ENCODE peak calls at places on chromosomes 3 and 15, in six cellular contexts. I, E, X, O, Z and Y are unnamed samples.
A peak's percentile ranks its signal among the peaks of the same experiment; 100 is the strongest.

GRCh38 chr3:12648384-12648959 is 15.4 kb downstream of the RAF1 start:
- DNase-seq in E (no peak), I (no peak), Z (no peak), O (no peak), X (no peak), Y (no peak)

GRCh38 chr3:120344349-120344748 is 4.8 kb downstream of the LRRC58 start:
- DNase-seq in I (peak; percentile 17), Z (no peak), X (no peak), E (peak; percentile 16), O (no peak), Y (no peak)

GRCh38 chr3:118932822-118933558 is 101.7 kb downstream of the IGSF11 start:
- DNase-seq in Z (no peak), E (no peak), X (no peak), I (no peak), O (no peak), Y (no peak)

GRCh38 chr3:142213298-142213697 is 12.1 kb downstream of the GK5 start:
- DNase-seq in O (no peak), Z (no peak), E (no peak), X (no peak), I (no peak), Y (no peak)

GRCh38 chr15:23596736-23597135 is 31.3 kb downstream of the MKRN3 start:
- DNase-seq in Z (no peak), E (no peak), X (no peak), O (no peak), I (no peak), Y (no peak)

GRCh38 chr15:68345481-68345880 is 67.9 kb downstream of the FEM1B start:
- DNase-seq in X (no peak), I (no peak), E (no peak), Z (no peak), O (no peak), Y (no peak)

GRCh38 chr15:70584838-70585706 is 178.3 kb downstream of the UACA start:
- DNase-seq in O (peak; percentile 83), E (peak; percentile 51), Z (peak; percentile 41), I (peak; percentile 24), X (peak; percentile 63), Y (peak; percentile 67)

GRCh38 chr3:43742935-43743334 is 52.2 kb downstream of the ABHD5 start:
- DNase-seq in O (peak; percentile 5), I (peak; percentile 62), E (peak; percentile 29), Z (no peak), X (no peak), Y (peak; percentile 23)

GRCh38 chr15:63942486-63943365 is 103.6 kb downstream of the DAPK2 start:
- DNase-seq in O (peak; percentile 20), X (no peak), Z (no peak), I (no peak), E (no peak), Y (no peak)

GRCh38 chr3:125381743-125382142 is 6.6 kb upstream of the ZNF148 start:
- DNase-seq in Z (no peak), X (no peak), E (peak; percentile 52), I (peak; percentile 81), O (no peak), Y (no peak)

GRCh38 chr3:60757724-60758123 is 493.5 kb downstream of the FHIT start:
- DNase-seq in E (no peak), Z (no peak), I (no peak), X (no peak), O (no peak), Y (no peak)

GRCh38 chr3:7445331-7445730 is 584.4 kb downstream of the GRM7 start:
- DNase-seq in E (no peak), I (no peak), Z (no peak), O (no peak), X (no peak), Y (no peak)

GRCh38 chr3:11001020-11001657 is 8.6 kb downstream of the SLC6A1 start:
- DNase-seq in E (no peak), Z (no peak), I (no peak), X (peak; percentile 36), O (no peak), Y (no peak)

GRCh38 chr15:75058127-75058905 is 34.9 kb downstream of the PPCDC start:
- DNase-seq in E (no peak), X (no peak), O (no peak), Z (no peak), I (peak; percentile 40), Y (peak; percentile 52)
- H2AK5ac ChIP-seq in E (no peak overlapping the region), X (no peak overlapping the region), O (no peak overlapping the region), Z (no peak overlapping the region), I (no peak overlapping the region), Y (no peak overlapping the region)

DNA sequence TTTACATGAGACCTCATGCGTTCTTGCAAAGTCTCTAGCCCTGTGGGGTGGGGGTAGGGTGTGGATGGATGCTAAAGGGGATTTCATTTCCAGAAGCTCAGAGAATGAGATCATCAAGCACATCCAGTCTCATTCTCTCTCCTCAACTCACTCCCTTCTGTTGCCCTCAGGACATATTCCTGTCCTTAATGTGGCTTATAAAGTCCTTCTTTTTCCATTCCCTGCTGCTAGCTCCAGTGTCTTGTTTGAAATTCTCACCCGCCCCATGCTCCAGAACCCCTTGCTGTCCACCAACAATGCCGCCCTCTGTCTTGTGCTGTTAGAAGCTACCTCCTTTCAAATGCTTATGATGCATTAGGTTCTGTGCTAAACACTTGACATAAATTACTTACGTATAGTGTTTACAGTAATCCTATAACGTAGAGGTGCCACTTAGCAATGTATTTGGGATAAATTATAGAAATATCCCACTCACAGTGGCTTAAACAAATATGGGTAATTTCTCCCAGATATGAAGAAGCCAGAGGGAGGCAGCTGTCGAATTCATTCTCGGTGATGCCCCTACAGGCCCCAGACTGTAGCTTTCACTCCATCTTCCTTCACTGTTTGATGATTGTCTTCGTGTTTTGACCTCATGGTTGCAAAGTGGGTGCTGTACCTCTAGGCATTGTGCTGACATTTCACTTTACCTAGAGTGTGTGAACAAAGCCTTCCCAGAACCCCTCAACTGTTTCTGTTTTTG is 273.1 kb upstream of the TBL1XR1 start:
- DNase-seq in X (no peak), I (peak; percentile 51), E (peak; percentile 43), Z (no peak), O (no peak), Y (peak; percentile 57)
- H3K14ac ChIP-seq in X (no peak overlapping the region), I (peak overlapping the region; percentile 2), E (no peak overlapping the region), Z (no peak overlapping the region), O (no peak overlapping the region), Y (no peak overlapping the region)

GRCh38 chr15:79702621-79703020 is 194.2 kb downstream of the MTHFS start:
- DNase-seq in I (no peak), Z (no peak), O (no peak), X (no peak), E (no peak), Y (peak; percentile 29)
- H3K4me1 ChIP-seq in I (no peaks in the 10 kb centered on the region), Z (no peaks in the 10 kb centered on the region), O (no peaks in the 10 kb centered on the region), X (no peaks in the 10 kb centered on the region), E (no peaks in the 10 kb centered on the region), Y (no peaks in the 10 kb centered on the region)

DNA sequence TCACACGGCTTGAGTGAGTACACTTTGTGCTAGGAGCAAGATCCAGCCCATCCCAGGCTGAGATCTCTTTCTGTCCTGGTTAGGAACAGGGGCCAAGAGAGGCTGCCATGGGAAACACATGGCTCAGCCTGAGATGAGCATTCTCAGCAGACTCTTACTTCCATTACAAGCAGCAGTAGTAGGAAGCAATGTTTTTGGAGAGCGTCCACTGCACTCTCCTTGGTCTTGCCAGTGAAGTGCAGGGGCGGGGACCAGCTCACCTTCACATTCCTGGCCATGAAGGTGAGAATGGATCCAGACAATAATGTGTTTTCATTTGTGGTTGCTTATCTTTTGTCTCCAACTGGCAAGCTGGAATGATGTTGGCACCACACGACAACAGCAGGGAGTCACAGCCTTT is 24.7 kb downstream of the ZNF80 start:
- DNase-seq in E (no peak), Z (no peak), O (no peak), I (no peak), X (no peak), Y (no peak)
- H2AK5ac ChIP-seq in E (no peak overlapping the region), Z (peak overlapping the region; percentile 71), O (no peak overlapping the region), I (no peak overlapping the region), X (no peak overlapping the region), Y (no peak overlapping the region)

GRCh38 chr3:64911138-64911537 is 223.3 kb upstream of the ADAMTS9 start:
- DNase-seq in O (no peak), Z (no peak), X (no peak), I (no peak), E (no peak), Y (no peak)
- H3K14ac ChIP-seq in O (no peak overlapping the region), Z (no peak overlapping the region), X (no peak overlapping the region), I (no peak overlapping the region), E (no peak overlapping the region), Y (no peak overlapping the region)

DNA sequence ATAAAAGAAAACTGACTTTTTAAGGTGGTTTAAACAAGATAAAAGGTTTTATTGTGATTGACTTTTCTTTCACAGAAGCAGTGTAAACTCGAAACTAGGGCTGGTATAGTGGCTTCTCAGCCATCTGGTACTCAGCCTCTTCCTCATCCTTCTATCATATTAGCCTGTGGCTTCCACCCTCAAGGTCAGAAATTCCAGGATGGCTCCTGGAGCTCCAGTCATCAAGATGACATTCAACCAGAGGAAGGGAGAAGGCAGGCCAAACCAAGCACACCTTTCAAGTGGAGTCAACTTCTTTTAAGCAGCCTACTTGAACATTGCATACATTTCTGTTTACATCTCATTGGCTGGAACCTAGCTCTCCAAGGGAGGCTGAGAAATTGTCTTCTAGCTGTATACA is 1.3 kb upstream of the MESD start:
- DNase-seq in X (no peak), O (no peak), Z (no peak), E (no peak), I (no peak), Y (no peak)
- H3K4me1 ChIP-seq in X (peaks cover 4% of the 10 kb centered on the region), O (peaks cover 2% of the 10 kb centered on the region), Z (no peaks in the 10 kb centered on the region), E (no peaks in the 10 kb centered on the region), I (peaks cover 6% of the 10 kb centered on the region), Y (peaks cover 9% of the 10 kb centered on the region)